ENCODE peak calls at places on chromosomes 6 and 20, in five cellular contexts. One of them, this sample, is unnamed.

GRCh38 chr20:50701055-50701963 is 10.0 kb upstream of the RIPOR3 start:
- DNase-seq in NCI-H2081: peak
- DNase-seq in naive thymus-derived CD8-positive, alpha-beta T cell: no peak
- DNase-seq in NCI-H460: no peak
- DNase-seq in dermis microvascular lymphatic vessel endothelial cell: no peak
- DNase-seq in this sample: peak

GRCh38 chr20:62358171-62358719 is 8.9 kb downstream of the LAMA5 start:
- DNase-seq in NCI-H2081: no peak
- DNase-seq in naive thymus-derived CD8-positive, alpha-beta T cell: no peak
- DNase-seq in NCI-H460: no peak
- DNase-seq in dermis microvascular lymphatic vessel endothelial cell: peak
- DNase-seq in this sample: no peak

GRCh38 chr6:13709698-13710551 is 1.7 kb downstream of the RANBP9 start:
- DNase-seq in NCI-H2081: no peak
- DNase-seq in naive thymus-derived CD8-positive, alpha-beta T cell: no peak
- DNase-seq in NCI-H460: no peak
- DNase-seq in dermis microvascular lymphatic vessel endothelial cell: peak
- DNase-seq in this sample: no peak

GRCh38 chr20:3135507-3136070 is 24.1 kb downstream of the FASTKD5 start:
- DNase-seq in NCI-H2081: no peak
- DNase-seq in naive thymus-derived CD8-positive, alpha-beta T cell: no peak
- DNase-seq in NCI-H460: no peak
- DNase-seq in dermis microvascular lymphatic vessel endothelial cell: no peak
- DNase-seq in this sample: no peak

GRCh38 chr6:167493961-167494697 is 169.2 kb downstream of the TTLL2 start:
- DNase-seq in NCI-H2081: no peak
- DNase-seq in naive thymus-derived CD8-positive, alpha-beta T cell: no peak
- DNase-seq in NCI-H460: no peak
- DNase-seq in dermis microvascular lymphatic vessel endothelial cell: no peak
- DNase-seq in this sample: no peak

GRCh38 chr6:137707038-137707589 is 159.9 kb upstream of the TNFAIP3 start:
- DNase-seq in NCI-H2081: no peak
- DNase-seq in naive thymus-derived CD8-positive, alpha-beta T cell: no peak
- DNase-seq in NCI-H460: no peak
- DNase-seq in dermis microvascular lymphatic vessel endothelial cell: no peak
- DNase-seq in this sample: no peak

GRCh38 chr20:61413752-61414151 is 161.7 kb downstream of the CDH4 start:
- DNase-seq in NCI-H2081: no peak
- DNase-seq in naive thymus-derived CD8-positive, alpha-beta T cell: no peak
- DNase-seq in NCI-H460: no peak
- DNase-seq in dermis microvascular lymphatic vessel endothelial cell: no peak
- DNase-seq in this sample: no peak

GRCh38 chr20:58045156-58045555 is 183.3 kb downstream of the ANKRD60 start:
- DNase-seq in NCI-H2081: no peak
- DNase-seq in naive thymus-derived CD8-positive, alpha-beta T cell: no peak
- DNase-seq in NCI-H460: no peak
- DNase-seq in dermis microvascular lymphatic vessel endothelial cell: no peak
- DNase-seq in this sample: no peak

GRCh38 chr6:117956386-117956785 is 49.3 kb downstream of the SLC35F1 start:
- DNase-seq in NCI-H2081: no peak
- DNase-seq in naive thymus-derived CD8-positive, alpha-beta T cell: no peak
- DNase-seq in NCI-H460: no peak
- DNase-seq in dermis microvascular lymphatic vessel endothelial cell: no peak
- DNase-seq in this sample: no peak